ENCODE peak calls at places on chromosomes 1 and 21, in four cellular contexts. Y is EL, K is left cardiac atrium, B is NCI-H2029 treated with DMSO at 0.1 percent for 48 hours. Z is an unnamed sample.

GRCh38 chr1:146012703-146013565 is 8.6 kb downstream of the HJV start:
- DNase-seq in K (no peak), Y (peak), B (peak), Z (peak)

GRCh38 chr1:161946071-161946987 is 77.3 kb downstream of the OLFML2B start:
- DNase-seq in K (no peak), Y (peak), B (no peak), Z (no peak)

GRCh38 chr1:59062743-59063142 is 234.2 kb upstream of the FGGY start:
- DNase-seq in B (no peak), K (peak), Y (peak), Z (no peak)

GRCh38 chr1:203556047-203556851 is 62.3 kb downstream of the OPTC start:
- DNase-seq in B (no peak), Y (peak), K (peak), Z (peak)

GRCh38 chr1:3352084-3352951 is 102.1 kb upstream of the ARHGEF16 start:
- DNase-seq in B (no peak), Y (peak), K (no peak), Z (no peak)

GRCh38 chr1:40199126-40199525 is 37.9 kb downstream of the RLF start:
- DNase-seq in Y (no peak), K (no peak), B (peak), Z (no peak)

GRCh38 chr1:8116892-8117262 is 90.8 kb upstream of the ERRFI1 start:
- DNase-seq in K (peak), Y (peak), B (no peak), Z (no peak)

GRCh38 chr1:205493241-205494085 is 11.0 kb upstream of the CDK18 start:
- DNase-seq in K (peak), Y (peak), B (no peak), Z (peak)

GRCh38 chr1:6260433-6260934 is 414 bp downstream of the GPR153 start:
- DNase-seq in K (peak), Y (peak), B (no peak), Z (peak)

GRCh38 chr21:44331650-44332306 is 7.4 kb downstream of the CFAP410 start:
- DNase-seq in K (no peak), Y (peak), B (no peak), Z (no peak)

GRCh38 chr1:205879974-205880373 is 30.0 kb upstream of the PM20D1 start:
- DNase-seq in B (no peak), K (no peak), Y (no peak), Z (no peak)

GRCh38 chr1:179094826-179095225 is 13.0 kb downstream of the TOR3A start:
- DNase-seq in Y (no peak), K (no peak), B (no peak), Z (no peak)

GRCh38 chr1:214464303-214465287 is 86.8 kb downstream of the PTPN14 start:
- DNase-seq in K (peak), B (no peak), Y (no peak), Z (no peak)

GRCh38 chr1:161890574-161890973 is 124.5 kb downstream of the ATF6 start:
- DNase-seq in B (no peak), Y (no peak), K (no peak), Z (no peak)

GRCh38 chr1:37394574-37395464 is 79.6 kb upstream of the ZC3H12A start:
- DNase-seq in Y (no peak), B (no peak), K (no peak), Z (no peak)

GRCh38 chr21:46156678-46157077 is 1.3 kb upstream of the FTCD start:
- DNase-seq in B (no peak), K (no peak), Y (no peak), Z (no peak)

GRCh38 chr1:119347858-119348257 is 20.7 kb upstream of the HAO2 start:
- DNase-seq in Y (peak), B (no peak), K (no peak), Z (peak)

GRCh38 chr21:26366781-26367180 is 196.2 kb upstream of the APP start:
- DNase-seq in B (no peak), Y (peak), K (no peak), Z (no peak)

GRCh38 chr1:86708923-86709322 is 4.5 kb downstream of the SH3GLB1 start:
- DNase-seq in K (no peak), Y (peak), B (no peak), Z (no peak)

GRCh38 chr1:180098242-180098995 is 56.2 kb upstream of the QSOX1 start:
- DNase-seq in Y (peak), K (no peak), B (no peak), Z (no peak)

GRCh38 chr1:58204284-58204683 is 342.2 kb downstream of the OMA1 start:
- DNase-seq in Y (peak), B (no peak), K (no peak), Z (no peak)

GRCh38 chr1:225845633-225846259 is 35.8 kb downstream of the EPHX1 start:
- DNase-seq in B (no peak), K (peak), Y (peak), Z (peak)

GRCh38 chr1:65719391-65719790 is 73.3 kb upstream of the PDE4B start:
- DNase-seq in B (no peak), Y (no peak), K (no peak), Z (no peak)

GRCh38 chr1:224697888-224698450 is 81.9 kb downstream of the CNIH3 start:
- DNase-seq in Y (no peak), B (no peak), K (no peak), Z (no peak)

GRCh38 chr1:156546267-156546666 is 26.1 kb downstream of the IQGAP3 start:
- DNase-seq in K (no peak), B (no peak), Y (no peak), Z (no peak)

GRCh38 chr1:233364695-233365539 is 37.4 kb downstream of the MAP3K21 start:
- DNase-seq in K (no peak), Y (peak), B (peak), Z (no peak)

GRCh38 chr1:26094677-26095383 is 16.8 kb upstream of the PDIK1L start:
- DNase-seq in K (peak), Y (peak), B (no peak), Z (no peak)